ENCODE peak calls at places on chromosomes 2 and 18, in ten cellular contexts. C, H, Y, L, M, O, S, J, R and F are unnamed samples.

GRCh38 chr2:217804786-217805678 is 197.8 kb downstream of the TNS1 start:
- DNase-seq in C (no peak), H (peak; percentile 53), Y (no peak), L (peak; percentile 51), M (no peak), O (no peak), S (no peak), J (peak; percentile 46), R (no peak), F (no peak)

GRCh38 chr2:71892132-71892730 is 255.4 kb downstream of the CYP26B1 start:
- DNase-seq in C (no peak), H (no peak), Y (no peak), L (no peak), M (no peak), O (no peak), S (peak; percentile 1), J (no peak), R (no peak), F (no peak)

GRCh38 chr2:3108105-3108504 is 269.5 kb downstream of the EIPR1 start:
- DNase-seq in C (no peak), H (no peak), Y (no peak), L (no peak), M (no peak), O (no peak), S (peak; percentile 4), J (no peak), R (no peak), F (no peak)

GRCh38 chr2:48413676-48414075 is 116.3 kb upstream of the STON1 start:
- DNase-seq in C (no peak), H (no peak), Y (no peak), L (no peak), M (no peak), O (no peak), S (no peak), J (no peak), R (no peak), F (no peak)

GRCh38 chr2:216635171-216635570 is 2.0 kb downstream of the IGFBP2 start:
- DNase-seq in C (no peak), H (no peak), Y (no peak), L (no peak), M (no peak), O (no peak), S (no peak), J (no peak), R (no peak), F (no peak)

GRCh38 chr2:6963727-6964126 is 46.5 kb downstream of the RNF144A start:
- DNase-seq in C (no peak), H (no peak), Y (no peak), L (no peak), M (no peak), O (no peak), S (no peak), J (no peak), R (no peak), F (no peak)

GRCh38 chr2:236981710-236982485 is 103.8 kb upstream of the COPS8 start:
- DNase-seq in C (no peak), H (no peak), Y (no peak), L (no peak), M (no peak), O (no peak), S (no peak), J (no peak), R (no peak), F (no peak)

GRCh38 chr18:80194874-80195570 is 52.3 kb downstream of the PARD6G start:
- DNase-seq in C (no peak), H (no peak), Y (no peak), L (no peak), M (no peak), O (no peak), S (no peak), J (no peak), R (no peak), F (no peak)

GRCh38 chr18:22489694-22490093 is 72.0 kb upstream of the CTAGE1 start:
- DNase-seq in C (no peak), H (no peak), Y (no peak), L (peak; percentile 33), M (no peak), O (no peak), S (no peak), J (peak; percentile 3), R (peak; percentile 58), F (no peak)

GRCh38 chr18:22956226-22956625 is 23.1 kb downstream of the RBBP8 start:
- DNase-seq in C (no peak), H (no peak), Y (no peak), L (no peak), M (no peak), O (no peak), S (no peak), J (no peak), R (no peak), F (no peak)

GRCh38 chr2:54613361-54613760 is 110.1 kb upstream of the EML6 start:
- DNase-seq in C (no peak), H (no peak), Y (no peak), L (peak; percentile 30), M (no peak), O (no peak), S (no peak), J (no peak), R (no peak), F (no peak)

GRCh38 chr2:106124787-106125549 is 69.1 kb downstream of the UXS1 start:
- DNase-seq in C (no peak), H (no peak), Y (no peak), L (no peak), M (no peak), O (no peak), S (no peak), J (no peak), R (peak; percentile 51), F (no peak)

GRCh38 chr2:113886479-113887383 is 3.2 kb upstream of the ACTR3 start:
- DNase-seq in C (no peak), H (peak; percentile 91), Y (no peak), L (peak; percentile 94), M (peak; percentile 75), O (peak; percentile 41), S (no peak), J (peak; percentile 92), R (peak; percentile 51), F (peak; percentile 24)

GRCh38 chr2:236691799-236692167 is 122.2 kb downstream of the ACKR3 start:
- DNase-seq in C (no peak), H (no peak), Y (no peak), L (no peak), M (no peak), O (no peak), S (no peak), J (no peak), R (no peak), F (no peak)

GRCh38 chr2:220469201-220469600 is 841.8 kb downstream of the SLC4A3 start:
- DNase-seq in C (no peak), H (peak; percentile 60), Y (no peak), L (peak; percentile 72), M (no peak), O (no peak), S (no peak), J (peak; percentile 23), R (no peak), F (no peak)

GRCh38 chr2:178796079-178796677 is 11.0 kb downstream of the TTN start:
- DNase-seq in C (no peak), H (peak; percentile 35), Y (no peak), L (peak; percentile 41), M (peak; percentile 9), O (peak; percentile 40), S (peak; percentile 10), J (peak; percentile 56), R (no peak), F (no peak)

GRCh38 chr18:45004531-45004930 is 323.8 kb downstream of the SETBP1 start:
- DNase-seq in C (no peak), H (peak; percentile 33), Y (no peak), L (peak; percentile 61), M (no peak), O (no peak), S (no peak), J (no peak), R (no peak), F (no peak)

GRCh38 chr18:70419526-70419925 is 130.7 kb downstream of the SOCS6 start:
- DNase-seq in C (no peak), H (peak; percentile 90), Y (no peak), L (peak; percentile 92), M (no peak), O (no peak), S (no peak), J (peak; percentile 35), R (no peak), F (no peak)

GRCh38 chr2:196970089-196970488 is 43.6 kb upstream of the PGAP1 start:
- DNase-seq in C (no peak), H (no peak), Y (no peak), L (no peak), M (no peak), O (no peak), S (no peak), J (peak; percentile 17), R (no peak), F (no peak)

GRCh38 chr2:30287190-30287589 is 55.9 kb downstream of the LBH start:
- DNase-seq in C (no peak), H (no peak), Y (no peak), L (no peak), M (no peak), O (no peak), S (no peak), J (no peak), R (no peak), F (no peak)

GRCh38 chr2:104476563-104476988 is 377.3 kb upstream of the POU3F3 start:
- DNase-seq in C (no peak), H (no peak), Y (no peak), L (no peak), M (no peak), O (no peak), S (no peak), J (no peak), R (no peak), F (no peak)

GRCh38 chr18:64202229-64202835 is 53.4 kb upstream of the LINC00305 start:
- DNase-seq in C (no peak), H (no peak), Y (no peak), L (no peak), M (no peak), O (no peak), S (no peak), J (no peak), R (no peak), F (no peak)

GRCh38 chr18:79962835-79963657 is 1.4 kb upstream of the HSBP1L1 start:
- DNase-seq in C (no peak), H (no peak), Y (no peak), L (peak; percentile 23), M (no peak), O (peak; percentile 67), S (no peak), J (no peak), R (no peak), F (no peak)

GRCh38 chr18:6980363-6980762 is 137.2 kb downstream of the LAMA1 start:
- DNase-seq in C (no peak), H (no peak), Y (no peak), L (no peak), M (no peak), O (no peak), S (no peak), J (no peak), R (no peak), F (no peak)

GRCh38 chr18:46386788-46387187 is 270.2 kb downstream of the LOXHD1 start:
- DNase-seq in C (peak; percentile 72), H (peak; percentile 14), Y (no peak), L (peak; percentile 24), M (no peak), O (no peak), S (no peak), J (peak; percentile 30), R (peak; percentile 13), F (no peak)

GRCh38 chr2:190514676-190515075 is 19.8 kb downstream of the NEMP2 start:
- DNase-seq in C (no peak), H (no peak), Y (no peak), L (no peak), M (no peak), O (no peak), S (no peak), J (no peak), R (no peak), F (no peak)

GRCh38 chr2:239832101-239832994 is 192.8 kb downstream of the NDUFA10 start:
- DNase-seq in C (no peak), H (no peak), Y (no peak), L (no peak), M (no peak), O (no peak), S (no peak), J (no peak), R (no peak), F (no peak)

GRCh38 chr2:153373510-153374279 is 104.9 kb downstream of the RPRM start:
- DNase-seq in C (no peak), H (no peak), Y (no peak), L (no peak), M (no peak), O (no peak), S (no peak), J (no peak), R (no peak), F (no peak)